ENCODE peak calls at places on chromosome 22, in seven cellular contexts. S is activated T-helper 9 cell treated with anti-CD3 and anti-CD28 coated beads, Interleukin-2, amount 50 U/mL, for 16 hours; D is WTC11; Z is nucleus accumbens; R is cardiac muscle cell; M is pulmonary artery endothelial cell; F is endodermal cell. I is an unnamed sample.

GRCh38 chr22:48244388-48245118 is 1482.1 kb downstream of the TBC1D22A start:
- DNase-seq in D (no peak), M (no peak), S (no peak), Z (no peak), F (peak), R (no peak), I (no peak)

GRCh38 chr22:38442967-38443674 is 11.9 kb downstream of the KCNJ4 start:
- DNase-seq in M (no peak), D (no peak), Z (no peak), F (no peak), S (no peak), R (no peak), I (no peak)

GRCh38 chr22:25823276-25823675 is 81.3 kb downstream of the MYO18B start:
- DNase-seq in R (no peak), Z (no peak), M (no peak), F (no peak), D (no peak), S (no peak), I (no peak)

GRCh38 chr22:48748113-48748859 is 1079.4 kb downstream of the BRD1 start:
- DNase-seq in M (no peak), R (no peak), Z (no peak), S (no peak), F (no peak), D (peak), I (no peak)

GRCh38 chr22:40908895-40909294 is 42.3 kb upstream of the RBX1 start:
- DNase-seq in R (no peak), D (no peak), Z (no peak), F (no peak), S (no peak), M (no peak), I (no peak)

GRCh38 chr22:47718337-47718736 is 955.9 kb downstream of the TBC1D22A start:
- DNase-seq in Z (no peak), R (no peak), F (no peak), D (no peak), S (no peak), M (no peak), I (no peak)

GRCh38 chr22:44259366-44260215 is 53.2 kb downstream of the SHISAL1 start:
- DNase-seq in M (no peak), F (peak), Z (no peak), D (peak), S (no peak), R (no peak), I (no peak)

GRCh38 chr22:18110194-18110943 is at the start of gene TUBA8:
- DNase-seq in R (peak), M (no peak), S (peak), F (peak), Z (peak), D (peak), I (peak)

GRCh38 chr22:42340695-42341383 is 70.4 kb upstream of the TCF20 start:
- DNase-seq in R (no peak), M (no peak), Z (no peak), D (peak), S (no peak), F (peak), I (no peak)

GRCh38 chr22:43060213-43060612 is 29.0 kb downstream of the TTLL1 start:
- DNase-seq in S (no peak), R (peak), D (peak), F (peak), M (no peak), Z (no peak), I (peak)

GRCh38 chr22:49300241-49300640 is 527.4 kb downstream of the BRD1 start:
- DNase-seq in Z (no peak), M (no peak), F (peak), R (no peak), S (no peak), D (no peak), I (no peak)

GRCh38 chr22:19120829-19121630 is 1.2 kb downstream of the DGCR2 start:
- DNase-seq in F (peak), R (no peak), D (no peak), S (peak), M (no peak), Z (no peak), I (no peak)

GRCh38 chr22:40418366-40419201 is 48.2 kb downstream of the SGSM3 start:
- DNase-seq in R (no peak), F (no peak), S (no peak), Z (peak), D (no peak), M (no peak), I (no peak)

GRCh38 chr22:45977003-45977395 is at the start of gene WNT7B:
- DNase-seq in D (no peak), S (no peak), F (peak), Z (no peak), M (no peak), R (no peak), I (no peak)

GRCh38 chr22:47210686-47211085 is 448.2 kb downstream of the TBC1D22A start:
- DNase-seq in Z (no peak), M (no peak), R (no peak), F (no peak), D (no peak), S (no peak), I (no peak)

I was measured in CD4-positive, alpha-beta T cell.